ENCODE peak calls at places on chromosomes 2 and 18, in four cellular contexts. V, D, X and N are unnamed samples.

GRCh38 chr2:157307021-157307420 is 18.6 kb downstream of the ERMN start:
- DNase-seq in V (no peak), D (no peak), X (no peak), N (no peak)

GRCh38 chr2:180202591-180202990 is 195.5 kb upstream of the CWC22 start:
- DNase-seq in V (no peak), D (no peak), X (no peak), N (no peak)

GRCh38 chr2:3242747-3243369 is 134.8 kb downstream of the EIPR1 start:
- DNase-seq in V (no peak), D (no peak), X (no peak), N (no peak)

GRCh38 chr2:201807452-201807980 is 1.2 kb downstream of the CDK15 start:
- DNase-seq in V (no peak), D (peak), X (no peak), N (peak)

GRCh38 chr2:134369220-134369902 is 115.5 kb downstream of the MGAT5 start:
- DNase-seq in V (no peak), D (no peak), X (no peak), N (no peak)

GRCh38 chr2:63047534-63048281 is 2.9 kb upstream of the OTX1 start:
- DNase-seq in V (peak), D (peak), X (no peak), N (no peak)

GRCh38 chr2:218927411-218927810 is 32.1 kb upstream of the CDK5R2 start:
- DNase-seq in V (no peak), D (no peak), X (no peak), N (no peak)

GRCh38 chr2:212873256-212873655 is 278.2 kb downstream of the IKZF2 start:
- DNase-seq in V (peak), D (no peak), X (no peak), N (no peak)

GRCh38 chr18:46320928-46321855 is 217.0 kb downstream of the HAUS1 start:
- DNase-seq in V (peak), D (no peak), X (no peak), N (no peak)

GRCh38 chr18:10791141-10791808 is 265.4 kb downstream of the NAPG start:
- DNase-seq in V (no peak), D (no peak), X (no peak), N (no peak)

GRCh38 chr2:44126106-44126797 is 42.4 kb upstream of the PPM1B start:
- DNase-seq in V (peak), D (peak), X (no peak), N (no peak)

GRCh38 chr2:137435176-137435575 is 529.1 kb upstream of the HNMT start:
- DNase-seq in V (peak), D (no peak), X (no peak), N (no peak)

GRCh38 chr18:67400502-67401117 is 115.9 kb downstream of the DSEL start:
- DNase-seq in V (no peak), D (no peak), X (no peak), N (no peak)

GRCh38 chr2:82215212-82215611 is 1910.7 kb upstream of the LRRTM1 start:
- DNase-seq in V (no peak), D (no peak), X (no peak), N (no peak)

GRCh38 chr2:47344890-47345583 is 57.9 kb upstream of the MSH2 start:
- DNase-seq in V (peak), D (peak), X (no peak), N (peak)

GRCh38 chr2:200809506-200810251 is 2.0 kb upstream of the BZW1 start:
- DNase-seq in V (no peak), D (no peak), X (no peak), N (no peak)

GRCh38 chr18:31819106-31819924 is 58.6 kb upstream of the SLC25A52 start:
- DNase-seq in V (peak), D (no peak), X (no peak), N (no peak)

GRCh38 chr2:181937473-181937872 is 45.9 kb downstream of the ITPRID2 start:
- DNase-seq in V (no peak), D (no peak), X (no peak), N (no peak)

GRCh38 chr2:218319813-218320360 is 27.6 kb upstream of the TMBIM1 start:
- DNase-seq in V (no peak), D (no peak), X (no peak), N (no peak)

GRCh38 chr18:73647391-73647790 is 500.2 kb downstream of the FBXO15 start:
- DNase-seq in V (no peak), D (no peak), X (no peak), N (no peak)

GRCh38 chr2:181164699-181165098 is 184.3 kb downstream of the UBE2E3 start:
- DNase-seq in V (no peak), D (no peak), X (no peak), N (no peak)

GRCh38 chr2:38148501-38148900 is 72.5 kb upstream of the CYP1B1 start:
- DNase-seq in V (peak), D (no peak), X (no peak), N (no peak)

GRCh38 chr2:3727397-3728045 is 24.1 kb downstream of the DCDC2C start:
- DNase-seq in V (no peak), D (no peak), X (no peak), N (no peak)

GRCh38 chr2:241659150-241659739 is 21.8 kb downstream of the ATG4B start:
- DNase-seq in V (peak), D (no peak), X (no peak), N (peak)

GRCh38 chr2:23689891-23690290 is 237.0 kb downstream of the ATAD2B start:
- DNase-seq in V (no peak), D (peak), X (no peak), N (no peak)

GRCh38 chr2:128562471-128563347 is 244.0 kb upstream of the HS6ST1 start:
- DNase-seq in V (no peak), D (no peak), X (no peak), N (no peak)

GRCh38 chr2:178997067-178997466 is 52.9 kb downstream of the CCDC141 start:
- DNase-seq in V (no peak), D (no peak), X (no peak), N (no peak)

GRCh38 chr18:11658989-11659388 is 30.1 kb upstream of the GNAL start:
- DNase-seq in V (peak), D (no peak), X (no peak), N (no peak)

GRCh38 chr2:204686415-204686814 is 141.1 kb downstream of the PARD3B start:
- DNase-seq in V (no peak), D (no peak), X (no peak), N (no peak)

GRCh38 chr18:74116628-74117554 is 30.7 kb downstream of the FBXO15 start:
- DNase-seq in V (peak), D (no peak), X (no peak), N (no peak)

GRCh38 chr2:157508676-157509075 is 64.8 kb upstream of the CYTIP start:
- DNase-seq in V (peak), D (no peak), X (no peak), N (no peak)

GRCh38 chr2:159906315-159906714 is 108.3 kb upstream of the CD302 start:
- DNase-seq in V (no peak), D (no peak), X (no peak), N (no peak)

GRCh38 chr2:191347154-191347553 is 102.0 kb downstream of the MYO1B start:
- DNase-seq in V (no peak), D (no peak), X (no peak), N (no peak)

GRCh38 chr2:19785432-19785831 is 116.4 kb downstream of the TTC32 start:
- DNase-seq in V (peak), D (no peak), X (no peak), N (peak)

GRCh38 chr18:50033004-50033403 is 161.9 kb downstream of the MYO5B start:
- DNase-seq in V (no peak), D (no peak), X (no peak), N (no peak)
- H3K4me3 ChIP-seq in V (no peak), D (no peak), X (no peak), N (no peak)

DNA sequence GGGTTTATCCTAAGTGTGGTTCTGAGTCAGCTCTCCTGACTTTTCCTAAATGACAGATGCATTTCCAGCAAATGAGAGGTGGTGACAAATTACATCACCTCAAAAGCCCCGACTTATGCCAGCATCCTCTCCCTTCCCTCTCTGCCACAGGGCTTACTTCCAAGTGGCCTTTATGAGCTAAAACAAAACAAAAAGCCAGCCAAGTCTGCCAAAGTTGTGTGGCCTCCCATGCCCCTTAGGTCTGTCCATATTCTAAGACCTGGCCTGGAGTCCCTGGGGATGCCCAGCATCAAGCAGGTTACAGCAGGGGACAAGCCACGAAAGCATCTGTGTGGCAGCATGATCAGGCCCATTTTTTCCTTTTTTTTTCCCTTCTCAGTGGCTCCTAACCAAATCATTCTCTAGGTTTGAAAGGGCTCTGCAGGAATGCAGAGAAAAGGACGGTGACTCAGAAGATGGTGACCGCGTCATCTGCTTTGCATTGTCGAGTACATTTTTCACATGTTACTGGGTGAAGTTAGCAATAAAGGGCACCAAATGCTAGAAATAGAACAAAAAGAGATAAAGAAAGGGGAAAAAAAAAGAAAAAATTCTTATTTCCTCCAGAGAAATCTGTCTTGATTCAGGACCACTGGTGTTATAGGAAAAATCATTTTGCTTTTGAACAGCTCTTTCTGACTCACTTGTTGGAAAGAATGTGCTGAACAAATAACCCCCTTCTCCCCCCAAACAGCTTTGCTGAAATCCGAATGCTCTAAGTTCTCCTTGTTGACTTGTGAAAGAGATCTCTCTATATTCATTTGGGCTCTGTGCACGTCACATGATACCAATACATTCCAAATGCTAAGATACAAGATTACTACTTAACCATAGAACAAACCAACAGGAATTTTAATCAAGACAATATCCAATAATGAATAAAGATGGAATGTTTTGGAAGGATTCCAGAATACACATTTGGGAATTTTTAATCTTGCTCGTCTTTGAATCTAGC is 178.7 kb downstream of the EN1 start:
- DNase-seq in V (peak), D (no peak), X (no peak), N (no peak)
- H3K4me3 ChIP-seq in V (no peak), D (no peak), X (no peak), N (no peak)

GRCh38 chr18:57430983-57431382 is 4.2 kb upstream of the ONECUT2 start:
- DNase-seq in V (no peak), D (no peak), X (no peak), N (no peak)
- H3K4me3 ChIP-seq in V (no peak), D (no peak), X (no peak), N (no peak)

GRCh38 chr18:70005580-70005979 is 57.9 kb upstream of the CD226 start:
- DNase-seq in V (no peak), D (no peak), X (no peak), N (no peak)
- H3K4me3 ChIP-seq in V (no peak), D (no peak), X (no peak), N (no peak)

GRCh38 chr2:238286551-238286950 is 1.9 kb downstream of the PER2 start:
- DNase-seq in V (peak), D (peak), X (no peak), N (peak)
- H3K4me3 ChIP-seq in V (peak), D (peak), X (no peak), N (peak)

GRCh38 chr2:110780461-110780860 is 48.1 kb downstream of the ACOXL start:
- DNase-seq in V (no peak), D (no peak), X (no peak), N (no peak)
- H3K4me3 ChIP-seq in V (no peak), D (no peak), X (no peak), N (no peak)